ENCODE peak calls at places on chromosome 1, in six cellular contexts. One of them, this sample, is unnamed.

GRCh38 chr1:43235451-43236121 is 34.2 kb upstream of the TMEM125 start:
- DNase-seq in KG1: no peak
- DNase-seq in AG08396: no peak
- DNase-seq in HepG2: no peak
- DNase-seq in SIG-M5: no peak
- DNase-seq in occipital lobe: no peak
- DNase-seq in this sample: no peak

GRCh38 chr1:83882906-83883305 is 116.0 kb downstream of the TTLL7 start:
- DNase-seq in KG1: no peak
- DNase-seq in AG08396: peak; percentile 30
- DNase-seq in HepG2: no peak
- DNase-seq in SIG-M5: no peak
- DNase-seq in occipital lobe: no peak
- DNase-seq in this sample: peak; percentile 32

GRCh38 chr1:39003787-39004186 is 12.7 kb downstream of the AKIRIN1 start:
- DNase-seq in KG1: no peak
- DNase-seq in AG08396: no peak
- DNase-seq in HepG2: no peak
- DNase-seq in SIG-M5: no peak
- DNase-seq in occipital lobe: no peak
- DNase-seq in this sample: no peak

GRCh38 chr1:63262148-63262770 is 60.1 kb upstream of the FOXD3 start:
- DNase-seq in KG1: no peak
- DNase-seq in AG08396: no peak
- DNase-seq in HepG2: peak; percentile 3
- DNase-seq in SIG-M5: no peak
- DNase-seq in occipital lobe: no peak
- DNase-seq in this sample: no peak

GRCh38 chr1:145961425-145962156 is 2.8 kb downstream of the ANKRD34A start:
- DNase-seq in KG1: no peak
- DNase-seq in AG08396: peak; percentile 56
- DNase-seq in HepG2: no peak
- DNase-seq in SIG-M5: no peak
- DNase-seq in occipital lobe: peak; percentile 64
- DNase-seq in this sample: no peak

GRCh38 chr1:72648465-72648864 is 366.1 kb upstream of the NEGR1 start:
- DNase-seq in KG1: no peak
- DNase-seq in AG08396: no peak
- DNase-seq in HepG2: no peak
- DNase-seq in SIG-M5: no peak
- DNase-seq in occipital lobe: no peak
- DNase-seq in this sample: no peak

GRCh38 chr1:19392221-19392620 is 80.1 kb downstream of the SLC66A1 start:
- DNase-seq in KG1: no peak
- DNase-seq in AG08396: no peak
- DNase-seq in HepG2: no peak
- DNase-seq in SIG-M5: no peak
- DNase-seq in occipital lobe: no peak
- DNase-seq in this sample: no peak

GRCh38 chr1:202154766-202155477 is 5.5 kb downstream of the PTPN7 start:
- DNase-seq in KG1: no peak
- DNase-seq in AG08396: peak; percentile 60
- DNase-seq in HepG2: peak; percentile 30
- DNase-seq in SIG-M5: peak; percentile 58
- DNase-seq in occipital lobe: no peak
- DNase-seq in this sample: peak; percentile 74

GRCh38 chr1:38038836-38039235 is 7.8 kb downstream of the POU3F1 start:
- DNase-seq in KG1: no peak
- DNase-seq in AG08396: no peak
- DNase-seq in HepG2: no peak
- DNase-seq in SIG-M5: no peak
- DNase-seq in occipital lobe: no peak
- DNase-seq in this sample: no peak

GRCh38 chr1:51957618-51958017 is 32.9 kb downstream of the RAB3B start:
- DNase-seq in KG1: no peak
- DNase-seq in AG08396: no peak
- DNase-seq in HepG2: no peak
- DNase-seq in SIG-M5: no peak
- DNase-seq in occipital lobe: no peak
- DNase-seq in this sample: peak; percentile 31

GRCh38 chr1:241957692-241958494 is at the start of gene BECN2:
- DNase-seq in KG1: no peak
- DNase-seq in AG08396: no peak
- DNase-seq in HepG2: no peak
- DNase-seq in SIG-M5: no peak
- DNase-seq in occipital lobe: no peak
- DNase-seq in this sample: no peak

GRCh38 chr1:30319765-30320580 is 403.4 kb downstream of the MATN1 start:
- DNase-seq in KG1: no peak
- DNase-seq in AG08396: no peak
- DNase-seq in HepG2: no peak
- DNase-seq in SIG-M5: no peak
- DNase-seq in occipital lobe: no peak
- DNase-seq in this sample: no peak

GRCh38 chr1:202858306-202858705 is 30.6 kb downstream of the RABIF start:
- DNase-seq in KG1: peak; percentile 62
- DNase-seq in AG08396: no peak
- DNase-seq in HepG2: no peak
- DNase-seq in SIG-M5: no peak
- DNase-seq in occipital lobe: no peak
- DNase-seq in this sample: no peak

GRCh38 chr1:99327357-99327756 is 63.1 kb downstream of the PLPPR4 start:
- DNase-seq in KG1: no peak
- DNase-seq in AG08396: no peak
- DNase-seq in HepG2: no peak
- DNase-seq in SIG-M5: no peak
- DNase-seq in occipital lobe: no peak
- DNase-seq in this sample: peak; percentile 37

This sample was measured in iPS-NIHi11.